ENCODE peak calls at places on chromosomes 2 and 18, in ten cellular contexts. R, F, C, S, L, P, W, M, H and N are unnamed samples.

GRCh38 chr2:188046437-188046836 is 245.2 kb upstream of the GULP1 start:
- DNase-seq in R (no peak), F (no peak), C (no peak), S (no peak), L (no peak), P (peak; percentile 55), W (no peak), M (no peak), H (no peak), N (no peak)

GRCh38 chr2:69216535-69217332 is 170.3 kb downstream of the GFPT1 start:
- DNase-seq in R (no peak), F (no peak), C (no peak), S (no peak), L (no peak), P (peak; percentile 85), W (no peak), M (no peak), H (no peak), N (no peak)

GRCh38 chr2:233915133-233915532 is 2.0 kb upstream of the TRPM8 start:
- DNase-seq in R (peak; percentile 50), F (no peak), C (no peak), S (no peak), L (no peak), P (peak; percentile 3), W (no peak), M (no peak), H (no peak), N (no peak)

GRCh38 chr2:81250270-81250669 is 945.7 kb upstream of the LRRTM1 start:
- DNase-seq in R (no peak), F (no peak), C (no peak), S (peak; percentile 20), L (no peak), P (no peak), W (no peak), M (no peak), H (no peak), N (no peak)

GRCh38 chr2:46888421-46888952 is 27.1 kb downstream of the MCFD2 start:
- DNase-seq in R (no peak), F (no peak), C (no peak), S (no peak), L (no peak), P (no peak), W (no peak), M (no peak), H (no peak), N (no peak)

GRCh38 chr2:73081181-73081671 is 9.7 kb upstream of the SFXN5 start:
- DNase-seq in R (no peak), F (no peak), C (no peak), S (no peak), L (no peak), P (no peak), W (no peak), M (no peak), H (peak; percentile 38), N (no peak)

GRCh38 chr18:23958036-23958435 is 56.5 kb upstream of the TTC39C start:
- DNase-seq in R (no peak), F (no peak), C (no peak), S (no peak), L (peak; percentile 71), P (no peak), W (no peak), M (peak; percentile 79), H (no peak), N (no peak)

GRCh38 chr2:112910865-112911264 is at the start of gene IL37:
- DNase-seq in R (no peak), F (no peak), C (no peak), S (no peak), L (no peak), P (no peak), W (no peak), M (no peak), H (no peak), N (no peak)

GRCh38 chr2:230067990-230068657 is 600 bp downstream of the SLC16A14 start:
- DNase-seq in R (peak; percentile 51), F (no peak), C (peak; percentile 79), S (no peak), L (peak; percentile 52), P (peak; percentile 13), W (peak; percentile 39), M (peak; percentile 35), H (no peak), N (peak; percentile 29)

GRCh38 chr18:3089579-3089978 is 76.6 kb upstream of the LPIN2 start:
- DNase-seq in R (no peak), F (no peak), C (no peak), S (no peak), L (no peak), P (no peak), W (no peak), M (no peak), H (no peak), N (no peak)

GRCh38 chr18:75071484-75071785 is 137.5 kb downstream of the PTGR3 start:
- DNase-seq in R (no peak), F (no peak), C (no peak), S (no peak), L (no peak), P (no peak), W (no peak), M (no peak), H (no peak), N (no peak)

GRCh38 chr18:65607161-65607560 is 143.7 kb upstream of the CDH7 start:
- DNase-seq in R (no peak), F (no peak), C (no peak), S (no peak), L (no peak), P (no peak), W (no peak), M (no peak), H (no peak), N (no peak)

GRCh38 chr2:206701952-206702630 is 16.1 kb downstream of the DYTN start:
- DNase-seq in R (no peak), F (no peak), C (no peak), S (no peak), L (no peak), P (no peak), W (no peak), M (no peak), H (no peak), N (no peak)

GRCh38 chr2:209638346-209638745 is 133.3 kb upstream of the UNC80 start:
- DNase-seq in R (peak; percentile 7), F (no peak), C (no peak), S (no peak), L (no peak), P (peak; percentile 27), W (no peak), M (no peak), H (no peak), N (peak; percentile 8)

GRCh38 chr2:232798156-232798555 is 21.8 kb upstream of the KCNJ13 start:
- DNase-seq in R (no peak), F (no peak), C (no peak), S (no peak), L (no peak), P (no peak), W (no peak), M (no peak), H (no peak), N (no peak)

DNA sequence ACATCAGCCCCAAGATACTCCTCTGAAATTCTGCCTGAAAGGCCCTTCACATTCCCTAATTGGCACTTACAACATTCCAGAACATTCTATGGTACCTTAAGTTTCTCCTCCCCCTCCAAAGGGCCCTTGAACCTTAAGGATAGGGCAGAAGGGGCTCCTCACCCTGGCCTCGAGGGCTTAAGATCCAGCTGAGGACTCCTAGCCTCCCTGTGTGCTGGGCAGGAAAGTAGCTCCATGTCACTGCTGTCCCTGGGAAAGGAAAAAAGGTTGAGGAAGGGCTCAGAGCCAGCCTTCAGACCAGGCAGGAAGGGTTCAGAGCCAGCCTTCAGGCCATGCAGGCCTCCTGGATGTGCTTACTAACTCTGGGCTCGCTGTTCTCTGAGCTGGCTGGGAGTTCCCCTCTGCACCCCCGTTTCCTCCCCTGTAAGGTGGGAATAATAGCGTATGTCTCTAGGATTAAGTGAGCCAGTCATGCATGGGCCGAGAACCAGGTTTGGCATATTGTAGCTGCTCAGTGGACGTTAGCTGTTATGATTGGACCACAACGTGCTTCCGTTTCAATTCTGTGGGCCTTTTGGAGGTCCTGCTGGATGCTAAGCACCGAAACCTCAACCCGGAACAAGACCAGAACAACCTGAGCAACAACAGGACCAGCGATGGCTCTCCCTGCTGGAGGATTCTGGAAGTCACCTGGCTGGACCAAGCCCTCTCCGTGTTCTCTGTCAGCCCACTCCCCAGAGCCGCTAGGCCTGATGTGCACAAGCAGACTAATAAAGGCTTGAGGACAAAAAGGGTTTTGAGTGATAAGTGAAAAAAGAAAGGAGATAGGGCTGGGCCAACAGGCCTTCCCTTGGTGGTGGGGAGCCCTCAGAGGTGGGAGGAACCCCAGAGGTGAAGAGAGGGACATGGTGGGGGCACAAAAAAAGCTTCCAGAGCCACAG is 1.0 kb upstream of the B3GNT7 start:
- DNase-seq in R (peak; percentile 34), F (no peak), C (peak; percentile 37), S (peak; percentile 87), L (no peak), P (no peak), W (peak; percentile 80), M (no peak), H (no peak), N (no peak)
- TF ChIP-seq POLR2A in R (no peak), F (no peak), C (no peak), S (peak; percentile 76), L (no peak), P (no peak), W (peak; percentile 78), M (no peak), H (no peak), N (no peak)

GRCh38 chr2:119545076-119545475 is 827 bp downstream of the CFAP221 start:
- DNase-seq in R (no peak), F (no peak), C (no peak), S (no peak), L (no peak), P (no peak), W (no peak), M (no peak), H (no peak), N (no peak)
- TF ChIP-seq POLR2A in R (no peak), F (no peak), C (no peak), S (no peak), L (no peak), P (no peak), W (no peak), M (no peak), H (no peak), N (no peak)

GRCh38 chr2:78145395-78145996 is 623.3 kb upstream of the LRRTM4 start:
- DNase-seq in R (no peak), F (no peak), C (no peak), S (no peak), L (no peak), P (no peak), W (no peak), M (no peak), H (no peak), N (no peak)

GRCh38 chr2:78145997-78146722 is 624.0 kb upstream of the LRRTM4 start:
- DNase-seq in R (no peak), F (no peak), C (no peak), S (no peak), L (no peak), P (no peak), W (no peak), M (no peak), H (no peak), N (no peak)

GRCh38 chr2:78147466-78147865 is 625.3 kb upstream of the LRRTM4 start:
- DNase-seq in R (no peak), F (no peak), C (no peak), S (no peak), L (no peak), P (no peak), W (no peak), M (no peak), H (no peak), N (no peak)
- TF ChIP-seq POLR2A in R (no peak), F (no peak), C (no peak), S (no peak), L (no peak), P (no peak), W (no peak), M (no peak), H (no peak), N (no peak)

GRCh38 chr2:183078467-183079334 is at the start of gene DUSP19:
- DNase-seq in R (peak; percentile 91), F (peak; percentile 97), C (peak; percentile 91), S (peak; percentile 95), L (peak; percentile 95), P (peak; percentile 91), W (peak; percentile 34), M (peak; percentile 96), H (peak; percentile 98), N (peak; percentile 60)
- TF ChIP-seq POLR2A in R (peak; percentile 90), F (peak; percentile 91), C (peak; percentile 27), S (peak; percentile 68), L (no peak), P (peak; percentile 46), W (peak; percentile 68), M (peak; percentile 63), H (peak; percentile 93), N (peak; percentile 64)